ENCODE peak calls at places on chromosomes 3 and 15, in four cellular contexts. B, O, R and Z are unnamed samples. For H3K27me3, the result is how much of the 10 kb centered on the place peaks cover.

GRCh38 chr3:125128861-125129501 is 73.2 kb upstream of the HEG1 start:
- DNase-seq in B (no peak), O (no peak), R (no peak), Z (no peak)

GRCh38 chr3:67481126-67481525 is 173.3 kb downstream of the SUCLG2 start:
- DNase-seq in B (no peak), O (no peak), R (no peak), Z (no peak)

GRCh38 chr3:96813820-96814580 is 394 bp upstream of the EPHA6 start:
- DNase-seq in B (peak), O (no peak), R (peak), Z (peak)

GRCh38 chr15:100919481-100920405 is 586 bp downstream of the LRRK1 start:
- DNase-seq in B (peak), O (no peak), R (peak), Z (peak)

GRCh38 chr15:101288905-101289513 is 6.0 kb downstream of the SNRPA1 start:
- DNase-seq in B (no peak), O (peak), R (no peak), Z (no peak)

GRCh38 chr3:21094686-21095085 is 656.3 kb downstream of the ZNF385D start:
- DNase-seq in B (no peak), O (no peak), R (no peak), Z (no peak)

GRCh38 chr3:174035317-174035886 is 637.9 kb downstream of the NLGN1 start:
- DNase-seq in B (no peak), O (no peak), R (no peak), Z (no peak)

GRCh38 chr3:151047636-151048035 is 37.8 kb upstream of the MED12L start:
- DNase-seq in B (no peak), O (no peak), R (no peak), Z (no peak)

GRCh38 chr15:34179257-34179656 is 30.6 kb downstream of the KATNBL1 start:
- DNase-seq in B (no peak), O (no peak), R (no peak), Z (no peak)

GRCh38 chr3:10469406-10470119 is 35.8 kb downstream of the ATP2B2 start:
- DNase-seq in B (no peak), O (no peak), R (no peak), Z (peak)

GRCh38 chr3:10472877-10473440 is 32.4 kb downstream of the ATP2B2 start:
- DNase-seq in B (no peak), O (no peak), R (no peak), Z (no peak)

GRCh38 chr3:10470120-10470665 is 35.2 kb downstream of the ATP2B2 start:
- DNase-seq in B (no peak), O (no peak), R (no peak), Z (no peak)

GRCh38 chr3:10470666-10471336 is 34.6 kb downstream of the ATP2B2 start:
- DNase-seq in B (no peak), O (no peak), R (no peak), Z (peak)

GRCh38 chr3:10471337-10471721 is 34.1 kb downstream of the ATP2B2 start:
- DNase-seq in B (no peak), O (no peak), R (no peak), Z (no peak)
- H3K4me3 ChIP-seq in B (no peak), O (no peak), R (no peak), Z (no peak)

GRCh38 chr3:192706272-192706671 is 21.1 kb downstream of the FGF12 start:
- DNase-seq in B (no peak), O (no peak), R (no peak), Z (peak)

GRCh38 chr3:192700885-192701284 is 26.5 kb downstream of the FGF12 start:
- DNase-seq in B (no peak), O (no peak), R (no peak), Z (no peak)
- H3K27me3 ChIP-seq in B (under half), O (under half), R (under half), Z (under half)

GRCh38 chr3:30617069-30617468 is 10.7 kb downstream of the TGFBR2 start:
- DNase-seq in B (no peak), O (no peak), R (no peak), Z (no peak)

GRCh38 chr3:30619318-30619717 is 12.9 kb downstream of the TGFBR2 start:
- DNase-seq in B (no peak), O (no peak), R (no peak), Z (no peak)

GRCh38 chr3:30618508-30618907 is 12.1 kb downstream of the TGFBR2 start:
- DNase-seq in B (no peak), O (no peak), R (no peak), Z (no peak)

GRCh38 chr3:30616347-30617027 is 10.1 kb downstream of the TGFBR2 start:
- DNase-seq in B (no peak), O (no peak), R (no peak), Z (no peak)

DNA sequence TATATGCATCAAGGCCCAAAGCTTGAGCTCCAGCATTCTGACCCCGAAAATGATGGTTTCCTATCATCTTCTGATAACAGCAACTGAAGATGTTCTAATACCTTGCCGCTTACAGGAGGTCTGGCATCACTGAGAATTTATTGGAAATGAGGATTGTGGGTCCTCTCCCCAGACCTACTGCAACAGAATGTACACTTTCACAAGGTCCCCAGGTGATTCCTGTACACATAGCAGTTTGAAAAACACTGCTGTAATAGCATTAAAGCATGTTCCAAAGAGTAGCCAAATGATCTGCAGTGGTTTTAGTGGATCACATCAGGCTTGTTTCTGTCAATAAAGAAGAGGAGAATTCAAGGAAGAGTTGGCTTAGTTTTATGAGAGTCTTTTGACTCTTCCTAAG is 11.3 kb downstream of the TGFBR2 start:
- DNase-seq in B (no peak), O (no peak), R (no peak), Z (no peak)
- H3K4me3 ChIP-seq in B (no peak), O (peak), R (no peak), Z (no peak)

DNA sequence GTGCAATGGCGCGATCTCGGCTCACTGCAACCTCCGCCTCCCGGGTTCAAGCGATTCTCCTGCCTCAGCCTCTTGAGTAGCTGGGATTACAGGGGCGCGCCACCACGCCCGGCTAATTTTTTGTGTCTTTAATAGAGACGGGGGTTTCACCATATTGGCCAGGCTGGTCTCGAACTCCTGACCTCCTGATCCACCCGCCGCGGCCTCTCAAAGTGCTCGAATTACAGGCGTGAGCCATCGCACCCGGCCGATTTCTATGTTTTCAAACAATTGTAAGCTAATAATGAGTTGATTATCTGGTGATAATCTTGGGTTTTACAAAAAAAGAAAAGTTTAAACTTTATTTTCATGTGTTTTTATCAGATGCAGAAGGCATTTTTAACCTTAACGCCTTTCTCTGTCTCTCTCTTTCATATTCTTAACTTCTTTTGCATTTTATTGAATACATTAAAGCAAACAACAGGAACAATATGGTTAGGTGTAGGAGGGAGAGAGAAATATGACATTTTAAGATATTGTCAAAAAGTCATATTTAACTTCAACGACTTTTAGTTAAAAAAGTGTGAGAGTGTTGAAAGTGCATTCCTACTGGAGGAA is 3.2 kb upstream of the MEIS2 start:
- DNase-seq in B (no peak), O (no peak), R (no peak), Z (peak)
- H3K27me3 ChIP-seq in B (under half), O (under half), R (under half), Z (under half)